ENCODE peak calls at places on chromosomes 7 and 10, in nine cellular contexts. Q is activated T-helper 1 cell treated with anti-CD3 and anti-CD28 coated beads, Interleukin-2, amount 50 U/mL, for 16 hours; Z is IMR-90; M is NCI-H2107; F is progenitor cell of endocrine pancreas; T is activated naive CD4-positive, alpha-beta T cell treated with anti-CD3 and anti-CD28 coated beads for 36 hours; A is A549; N is BE2C; L is H4. V is an unnamed sample.

GRCh38 chr10:52383088-52383487 is 69.0 kb downstream of the DKK1 start:
- DNase-seq in Q (no peak), Z (no peak), M (no peak), F (no peak), T (no peak), A (no peak), N (peak), L (no peak), V (no peak)

GRCh38 chr10:33612116-33612515 is 277.6 kb upstream of the NRP1 start:
- DNase-seq in Q (no peak), Z (peak), M (no peak), F (no peak), T (no peak), A (no peak), N (no peak), L (no peak), V (no peak)

GRCh38 chr7:74012842-74013249 is 15.1 kb upstream of the ELN start:
- DNase-seq in Q (no peak), Z (peak), M (no peak), F (no peak), T (no peak), A (no peak), N (no peak), L (no peak), V (no peak)

GRCh38 chr7:87545760-87546159 is 54.9 kb downstream of the ABCB1 start:
- DNase-seq in Q (no peak), Z (no peak), M (no peak), F (no peak), T (no peak), A (no peak), N (no peak), L (no peak), V (no peak)

GRCh38 chr10:47356708-47357107 is 8.5 kb downstream of the RBP3 start:
- DNase-seq in Q (no peak), Z (no peak), M (no peak), F (no peak), T (no peak), A (no peak), N (no peak), L (no peak), V (no peak)

GRCh38 chr10:1175956-1176565 is 119.9 kb downstream of the WDR37 start:
- DNase-seq in Q (no peak), Z (no peak), M (no peak), F (no peak), T (no peak), A (no peak), N (no peak), L (no peak), V (no peak)

GRCh38 chr10:61313460-61313859 is 139.7 kb downstream of the TMEM26 start:
- DNase-seq in Q (no peak), Z (peak), M (no peak), F (no peak), T (no peak), A (no peak), N (no peak), L (no peak), V (no peak)

GRCh38 chr10:124504711-124505110 is 43.1 kb downstream of the LHPP start:
- DNase-seq in Q (no peak), Z (no peak), M (no peak), F (no peak), T (no peak), A (no peak), N (no peak), L (no peak), V (no peak)

GRCh38 chr7:84529480-84530205 is 335.1 kb upstream of the SEMA3A start:
- DNase-seq in Q (no peak), Z (peak), M (no peak), F (no peak), T (no peak), A (peak), N (no peak), L (peak), V (no peak)

GRCh38 chr7:155899596-155899995 is 87.3 kb upstream of the SHH start:
- DNase-seq in Q (no peak), Z (no peak), M (no peak), F (no peak), T (no peak), A (no peak), N (no peak), L (no peak), V (no peak)

GRCh38 chr7:133744451-133744850 is 382.7 kb upstream of the LRGUK start:
- DNase-seq in Q (no peak), Z (no peak), M (no peak), F (no peak), T (no peak), A (no peak), N (no peak), L (no peak), V (no peak)

GRCh38 chr10:43120948-43121290 is 17.3 kb upstream of the CSGALNACT2 start:
- DNase-seq in Q (no peak), Z (peak), M (no peak), F (no peak), T (peak), A (no peak), N (no peak), L (no peak), V (no peak)

GRCh38 chr7:22787936-22788335 is 34.7 kb downstream of the TOMM7 start:
- DNase-seq in Q (no peak), Z (peak), M (no peak), F (no peak), T (no peak), A (no peak), N (no peak), L (no peak), V (no peak)

GRCh38 chr7:111126987-111127386 is 36.1 kb downstream of the LRRN3 start:
- DNase-seq in Q (no peak), Z (peak), M (no peak), F (no peak), T (no peak), A (no peak), N (no peak), L (peak), V (no peak)

GRCh38 chr7:20778063-20778721 is 8.5 kb downstream of the SP8 start:
- DNase-seq in Q (no peak), Z (no peak), M (no peak), F (peak), T (peak), A (peak), N (peak), L (peak), V (no peak)

GRCh38 chr7:111677848-111678247 is 115.6 kb upstream of the IMMP2L start:
- DNase-seq in Q (no peak), Z (no peak), M (no peak), F (no peak), T (no peak), A (no peak), N (no peak), L (no peak), V (no peak)

GRCh38 chr7:26403640-26404039 is 112.0 kb downstream of the SNX10 start:
- DNase-seq in Q (no peak), Z (no peak), M (no peak), F (no peak), T (no peak), A (no peak), N (no peak), L (no peak), V (no peak)

GRCh38 chr10:101694056-101694673 is 805 bp downstream of the FBXW4 start:
- DNase-seq in Q (peak), Z (peak), M (peak), F (peak), T (peak), A (peak), N (peak), L (peak), V (peak)

GRCh38 chr7:45919231-45919825 is 1.7 kb downstream of the IGFBP3 start:
- DNase-seq in Q (no peak), Z (no peak), M (no peak), F (no peak), T (no peak), A (no peak), N (no peak), L (no peak), V (no peak)

GRCh38 chr7:106593028-106593417 is 67.9 kb downstream of the CCDC71L start:
- DNase-seq in Q (no peak), Z (no peak), M (no peak), F (no peak), T (no peak), A (no peak), N (no peak), L (no peak), V (no peak)

GRCh38 chr10:50614444-50615137 is 9.2 kb downstream of the SGMS1 start:
- DNase-seq in Q (no peak), Z (no peak), M (peak), F (no peak), T (peak), A (peak), N (no peak), L (peak), V (no peak)

GRCh38 chr10:123974406-123974805 is 82.8 kb upstream of the CPXM2 start:
- DNase-seq in Q (no peak), Z (peak), M (no peak), F (no peak), T (no peak), A (no peak), N (peak), L (peak), V (no peak)

GRCh38 chr7:28135760-28136159 is 44.8 kb downstream of the JAZF1 start:
- DNase-seq in Q (no peak), Z (no peak), M (no peak), F (no peak), T (no peak), A (no peak), N (no peak), L (no peak), V (no peak)

GRCh38 chr10:13794982-13795381 is 208.2 kb downstream of the PRPF18 start:
- DNase-seq in Q (no peak), Z (no peak), M (no peak), F (no peak), T (no peak), A (no peak), N (no peak), L (no peak), V (no peak)

GRCh38 chr10:4704034-4704545 is 121.9 kb upstream of the AKR1E2 start:
- DNase-seq in Q (no peak), Z (peak), M (no peak), F (no peak), T (no peak), A (peak), N (no peak), L (peak), V (no peak)

GRCh38 chr7:583410-584121 is 63.9 kb upstream of the PDGFA start:
- DNase-seq in Q (no peak), Z (no peak), M (no peak), F (no peak), T (no peak), A (no peak), N (no peak), L (no peak), V (peak)

V was measured in Right ventricle myocardium inferior.